ENCODE peak calls at places on chromosomes 6 and 20, in seven cellular contexts. F is H1, Z is HepG2, I is SK-N-SH, N is transverse colon, P is GM12878, U is sigmoid colon. T is an unnamed sample.

GRCh38 chr6:141483561-141484061 is 649.1 kb upstream of the GJE1 start:
- DNase-seq in F (no peak), Z (no peak), I (no peak), N (peak; percentile 47), P (peak; percentile 85), U (no peak), T (no peak)

GRCh38 chr6:53361549-53362031 is 12.8 kb upstream of the ELOVL5 start:
- DNase-seq in F (no peak), Z (no peak), I (no peak), N (no peak), P (peak; percentile 63), U (no peak), T (no peak)

GRCh38 chr6:165819394-165819793 is 156.4 kb upstream of the PDE10A start:
- DNase-seq in F (no peak), Z (no peak), I (no peak), N (no peak), P (no peak), U (no peak), T (no peak)

GRCh38 chr6:167799033-167799933 is 27.4 kb upstream of the AFDN start:
- DNase-seq in F (no peak), Z (no peak), I (peak; percentile 85), N (no peak), P (no peak), U (no peak), T (no peak)

GRCh38 chr6:36368921-36369880 is 18.3 kb downstream of the ETV7 start:
- DNase-seq in F (no peak), Z (no peak), I (no peak), N (no peak), P (no peak), U (no peak), T (no peak)

GRCh38 chr6:57248311-57248895 is 26.3 kb upstream of the RAB23 start:
- DNase-seq in F (no peak), Z (peak; percentile 30), I (no peak), N (no peak), P (no peak), U (no peak), T (no peak)

GRCh38 chr20:46375771-46376170 is 30.6 kb downstream of the ELMO2 start:
- DNase-seq in F (no peak), Z (no peak), I (no peak), N (no peak), P (no peak), U (no peak), T (no peak)

GRCh38 chr6:29744621-29745020 is 21.4 kb downstream of the HLA-F start:
- DNase-seq in F (no peak), Z (no peak), I (no peak), N (no peak), P (no peak), U (no peak), T (no peak)

GRCh38 chr6:110328231-110328630 is 29.9 kb downstream of the METTL24 start:
- DNase-seq in F (no peak), Z (no peak), I (no peak), N (no peak), P (no peak), U (no peak), T (no peak)
- H3K4me1 ChIP-seq in F (peaks cover 3% of the 10 kb centered on the region), Z (peaks cover 65% of the 10 kb centered on the region), I (peaks cover 25% of the 10 kb centered on the region), N (peaks cover 53% of the 10 kb centered on the region), P (no peaks in the 10 kb centered on the region), U (peaks cover 94% of the 10 kb centered on the region), T (peaks cover 46% of the 10 kb centered on the region)

DNA sequence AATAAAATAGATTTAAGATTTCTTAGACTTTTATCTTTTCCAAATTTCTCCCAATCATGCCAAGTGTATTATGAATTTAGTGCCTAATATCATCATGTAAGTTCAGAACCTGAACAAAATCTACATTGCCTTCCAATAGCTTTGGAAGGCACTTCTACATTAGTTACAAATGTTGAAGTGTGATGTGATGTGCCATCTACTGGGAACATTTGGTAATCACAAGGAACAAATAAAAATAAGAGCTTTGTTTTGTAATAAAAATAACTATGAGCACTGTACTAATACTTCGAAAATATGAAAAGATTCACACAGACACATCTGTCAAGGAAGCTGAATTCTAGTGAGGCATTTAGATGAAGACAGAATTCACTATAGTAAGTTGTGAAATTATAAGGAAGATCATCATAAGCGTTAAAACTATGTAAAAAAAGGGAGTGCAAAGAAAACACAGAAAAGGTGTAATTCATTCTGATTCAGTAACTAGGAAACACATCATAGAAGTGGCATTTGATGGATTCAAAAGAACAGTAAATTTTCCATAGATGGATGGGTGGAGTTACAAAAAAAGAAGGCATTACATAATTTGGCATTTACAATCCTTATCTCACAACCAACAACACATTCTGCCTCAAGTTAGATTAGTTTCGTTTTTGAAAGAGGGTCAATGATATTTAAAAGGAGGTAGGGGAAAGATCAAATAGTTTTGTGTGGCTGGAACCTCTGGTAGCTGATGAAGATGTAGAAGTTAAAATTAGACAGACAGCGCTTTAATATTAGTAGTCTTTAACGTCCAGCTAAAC is 161.0 kb downstream of the ASCC3 start:
- DNase-seq in F (no peak), Z (peak; percentile 9), I (peak; percentile 2), N (no peak), P (no peak), U (no peak), T (no peak)
- TF ChIP-seq EP300 in F (no peak), Z (no peak), I (no peak), N (no peak), P (no peak), U (no peak), T (no peak)

DNA sequence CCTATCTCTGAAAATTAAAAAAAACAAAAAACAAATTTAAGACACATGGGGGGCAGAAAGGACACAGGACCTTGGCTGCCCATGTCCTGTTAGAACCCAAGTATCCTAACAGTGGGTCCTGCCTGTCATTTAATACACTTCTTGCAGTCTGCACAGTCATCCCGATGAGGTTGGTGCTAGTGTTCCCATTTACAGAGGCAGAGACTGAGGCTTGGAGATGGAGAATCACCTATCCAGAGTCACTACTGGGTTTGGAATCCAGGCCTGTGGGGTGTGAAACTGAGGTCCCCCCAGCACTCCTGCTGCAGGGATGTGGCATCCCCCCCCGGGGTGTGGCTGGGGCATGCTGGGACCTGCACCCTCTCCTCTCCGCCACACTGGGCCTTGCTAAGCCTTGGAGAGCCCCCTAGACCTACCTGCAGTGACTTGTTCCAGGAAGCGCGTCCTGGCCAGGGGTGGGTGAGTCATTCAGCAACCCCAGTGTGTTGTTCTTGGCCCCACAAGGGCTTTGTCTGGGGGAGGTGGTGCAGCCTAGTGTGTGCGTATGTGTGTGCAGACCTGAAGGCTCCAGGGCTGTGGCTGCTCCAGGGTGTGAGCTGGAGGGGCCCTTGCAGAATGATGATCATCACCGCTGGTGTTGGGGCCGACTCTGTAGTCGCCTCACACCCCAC is 49.7 kb downstream of the BCAS4 start:
- DNase-seq in F (no peak), Z (peak; percentile 25), I (no peak), N (no peak), P (peak; percentile 83), U (no peak), T (peak; percentile 36)
- H3K4me1 ChIP-seq in F (peaks cover 6% of the 10 kb centered on the region), Z (peaks cover 20% of the 10 kb centered on the region), I (peaks cover 9% of the 10 kb centered on the region), N (peaks cover 11% of the 10 kb centered on the region), P (peaks cover 50% of the 10 kb centered on the region), U (peaks cover 15% of the 10 kb centered on the region), T (peaks cover 13% of the 10 kb centered on the region)

DNA sequence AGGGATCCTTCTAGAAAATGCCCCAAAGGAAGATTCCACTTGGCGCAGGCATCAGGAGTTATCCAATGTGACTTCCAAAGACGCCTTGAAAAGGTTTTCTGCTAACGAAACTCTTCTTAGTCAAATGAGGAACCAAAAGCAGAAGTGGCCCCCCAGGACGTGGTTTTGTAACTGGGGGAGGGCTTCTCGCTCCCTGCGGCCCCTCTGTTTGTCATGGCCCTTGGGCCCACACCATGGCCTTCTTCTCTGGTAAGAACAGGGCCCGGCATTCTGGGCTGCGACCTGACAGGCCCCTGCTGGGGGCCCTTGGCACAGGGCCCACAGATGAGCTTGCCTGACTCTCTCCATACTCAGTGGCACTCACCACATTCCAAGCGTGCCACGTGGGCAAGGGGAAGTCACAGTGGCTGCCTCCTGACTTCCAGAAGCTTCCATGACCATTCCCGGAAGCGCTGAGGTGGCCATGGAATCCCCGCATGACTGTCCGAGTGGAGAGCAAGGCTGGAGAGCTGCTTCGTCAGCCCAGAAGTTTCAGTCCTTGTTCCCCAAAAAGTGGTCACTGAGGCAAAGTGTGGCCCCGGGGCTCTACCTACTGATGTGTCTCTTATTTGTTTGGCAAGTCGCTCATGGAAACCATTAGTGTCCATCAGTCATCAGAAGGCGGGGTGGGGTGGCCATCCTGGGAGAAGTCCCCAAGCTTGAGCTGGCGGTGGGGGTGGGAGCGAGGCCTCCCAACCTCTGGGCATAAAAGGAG is 881 bp upstream of the CTSZ start:
- DNase-seq in F (no peak), Z (no peak), I (no peak), N (peak; percentile 72), P (peak; percentile 60), U (peak; percentile 77), T (peak; percentile 36)
- TF ChIP-seq EP300 in F (no peak), Z (no peak), I (no peak), N (no peak), P (peak; percentile 94), U (no peak), T (no peak)

GRCh38 chr20:31700747-31701146 is 21.9 kb downstream of the BCL2L1 start:
- DNase-seq in F (no peak), Z (no peak), I (no peak), N (no peak), P (no peak), U (no peak), T (no peak)
- H3K4me1 ChIP-seq in F (no peaks in the 10 kb centered on the region), Z (peaks cover 100% of the 10 kb centered on the region), I (peaks cover 31% of the 10 kb centered on the region), N (peaks cover 26% of the 10 kb centered on the region), P (peaks cover 28% of the 10 kb centered on the region), U (peaks cover 27% of the 10 kb centered on the region), T (peaks cover 64% of the 10 kb centered on the region)

GRCh38 chr6:43910638-43911353 is 140.8 kb downstream of the VEGFA start:
- DNase-seq in F (no peak), Z (no peak), I (no peak), N (no peak), P (no peak), U (no peak), T (no peak)
- TF ChIP-seq EP300 in F (no peak), Z (no peak), I (no peak), N (no peak), P (no peak), U (no peak), T (no peak)

DNA sequence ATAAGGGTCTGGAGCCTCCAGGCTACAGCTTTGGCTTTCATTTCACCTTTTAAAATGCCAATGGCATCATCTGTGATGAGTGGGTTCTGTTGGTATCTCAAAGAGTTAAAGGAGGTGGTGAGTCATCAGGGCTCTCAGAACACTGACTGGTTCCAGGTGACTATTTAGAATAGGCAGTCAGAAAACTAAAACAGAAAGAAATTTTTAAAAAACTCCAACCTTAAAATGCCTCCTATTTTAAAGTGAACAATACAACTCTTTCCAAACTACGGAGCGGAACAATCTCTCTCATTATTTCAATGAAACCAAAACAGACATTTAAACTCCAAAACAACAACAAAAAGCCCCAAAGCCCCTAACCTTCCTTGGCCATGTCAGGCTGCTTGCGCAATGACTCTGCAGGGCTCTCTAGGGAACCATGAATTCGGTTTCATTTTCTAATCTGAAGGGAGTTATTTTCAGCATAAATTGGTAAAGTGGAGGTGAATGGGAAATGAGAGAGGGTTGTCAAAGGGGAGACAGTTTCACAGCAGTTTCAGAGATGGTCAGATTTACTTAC is 194.9 kb downstream of the KIF6 start:
- DNase-seq in F (no peak), Z (no peak), I (no peak), N (peak; percentile 12), P (peak; percentile 94), U (no peak), T (no peak)
- H3K4me1 ChIP-seq in F (no peaks in the 10 kb centered on the region), Z (no peaks in the 10 kb centered on the region), I (no peaks in the 10 kb centered on the region), N (no peaks in the 10 kb centered on the region), P (peaks cover 9% of the 10 kb centered on the region), U (no peaks in the 10 kb centered on the region), T (no peaks in the 10 kb centered on the region)